ENCODE peak calls at places on chromosomes 4 and X, in nine cellular contexts. One of them, this sample, is unnamed.

GRCh38 chr4:1204828-1205591 is 32.6 kb upstream of the SPON2 start:
- DNase-seq in GM19239: no peak
- DNase-seq in astrocyte of the spinal cord: no peak
- DNase-seq in NCI-H146: no peak
- DNase-seq in CD4-positive, alpha-beta memory T cell: no peak
- DNase-seq in ELF-1: no peak
- DNase-seq in Caki2: no peak
- DNase-seq in LoVo: no peak
- DNase-seq in AG09319: no peak
- DNase-seq in this sample: peak; percentile 44

GRCh38 chr4:183140911-183141320 is 41.9 kb downstream of the WWC2 start:
- DNase-seq in astrocyte of the spinal cord: peak; percentile 87
- DNase-seq in AG09319: peak; percentile 8
- DNase-seq in NCI-H146: no peak
- DNase-seq in GM19239: no peak
- DNase-seq in ELF-1: no peak
- DNase-seq in CD4-positive, alpha-beta memory T cell: no peak
- DNase-seq in LoVo: no peak
- DNase-seq in Caki2: no peak
- DNase-seq in this sample: no peak

GRCh38 chr4:151344948-151345347 is 19.5 kb upstream of the SH3D19 start:
- DNase-seq in CD4-positive, alpha-beta memory T cell: no peak
- DNase-seq in NCI-H146: no peak
- DNase-seq in AG09319: no peak
- DNase-seq in astrocyte of the spinal cord: no peak
- DNase-seq in LoVo: no peak
- DNase-seq in Caki2: no peak
- DNase-seq in GM19239: no peak
- DNase-seq in ELF-1: no peak
- DNase-seq in this sample: no peak

GRCh38 chrX:2679534-2680485 is 11.3 kb upstream of the CD99 start:
- DNase-seq in Caki2: no peak
- DNase-seq in CD4-positive, alpha-beta memory T cell: no peak
- DNase-seq in ELF-1: no peak
- DNase-seq in NCI-H146: no peak
- DNase-seq in GM19239: no peak
- DNase-seq in LoVo: no peak
- DNase-seq in astrocyte of the spinal cord: peak; percentile 67
- DNase-seq in AG09319: no peak
- DNase-seq in this sample: no peak

GRCh38 chr4:142316913-142317312 is 529.2 kb downstream of the INPP4B start:
- DNase-seq in ELF-1: no peak
- DNase-seq in CD4-positive, alpha-beta memory T cell: no peak
- DNase-seq in Caki2: no peak
- DNase-seq in NCI-H146: no peak
- DNase-seq in AG09319: no peak
- DNase-seq in astrocyte of the spinal cord: no peak
- DNase-seq in LoVo: no peak
- DNase-seq in GM19239: no peak
- DNase-seq in this sample: no peak

GRCh38 chr4:183602444-183603102 is 56.4 kb downstream of the RWDD4 start:
- DNase-seq in CD4-positive, alpha-beta memory T cell: no peak
- DNase-seq in NCI-H146: no peak
- DNase-seq in Caki2: no peak
- DNase-seq in AG09319: no peak
- DNase-seq in GM19239: no peak
- DNase-seq in ELF-1: peak; percentile 53
- DNase-seq in astrocyte of the spinal cord: no peak
- DNase-seq in LoVo: no peak
- DNase-seq in this sample: no peak

GRCh38 chr4:76198411-76199237 is 15.0 kb downstream of the SCARB2 start:
- DNase-seq in CD4-positive, alpha-beta memory T cell: no peak
- DNase-seq in AG09319: peak; percentile 42
- DNase-seq in astrocyte of the spinal cord: peak; percentile 89
- DNase-seq in NCI-H146: peak; percentile 80
- DNase-seq in LoVo: peak; percentile 38
- DNase-seq in ELF-1: no peak
- DNase-seq in GM19239: no peak
- DNase-seq in Caki2: peak; percentile 56
- DNase-seq in this sample: peak; percentile 53

GRCh38 chrX:77597090-77597489 is 149.9 kb downstream of the FGF16 start:
- DNase-seq in LoVo: no peak
- DNase-seq in ELF-1: no peak
- DNase-seq in astrocyte of the spinal cord: peak; percentile 34
- DNase-seq in GM19239: no peak
- DNase-seq in AG09319: no peak
- DNase-seq in Caki2: peak; percentile 12
- DNase-seq in CD4-positive, alpha-beta memory T cell: no peak
- DNase-seq in NCI-H146: no peak
- DNase-seq in this sample: no peak

GRCh38 chr4:52869196-52869595 is 7.1 kb downstream of the RASL11B start:
- DNase-seq in GM19239: no peak
- DNase-seq in LoVo: no peak
- DNase-seq in CD4-positive, alpha-beta memory T cell: no peak
- DNase-seq in ELF-1: peak; percentile 71
- DNase-seq in astrocyte of the spinal cord: peak; percentile 13
- DNase-seq in NCI-H146: no peak
- DNase-seq in Caki2: no peak
- DNase-seq in AG09319: peak; percentile 55
- DNase-seq in this sample: peak; percentile 83

GRCh38 chrX:35442421-35442820 is 355.7 kb upstream of the MAGEB16 start:
- DNase-seq in GM19239: no peak
- DNase-seq in CD4-positive, alpha-beta memory T cell: no peak
- DNase-seq in Caki2: no peak
- DNase-seq in AG09319: no peak
- DNase-seq in LoVo: no peak
- DNase-seq in astrocyte of the spinal cord: no peak
- DNase-seq in ELF-1: no peak
- DNase-seq in NCI-H146: no peak
- DNase-seq in this sample: no peak

GRCh38 chrX:103791233-103791632 is 14.6 kb downstream of the PLP1 start:
- DNase-seq in ELF-1: no peak
- DNase-seq in LoVo: no peak
- DNase-seq in CD4-positive, alpha-beta memory T cell: no peak
- DNase-seq in NCI-H146: peak; percentile 85
- DNase-seq in AG09319: no peak
- DNase-seq in GM19239: no peak
- DNase-seq in astrocyte of the spinal cord: no peak
- DNase-seq in Caki2: no peak
- DNase-seq in this sample: no peak

GRCh38 chrX:104566921-104567501 is 1.0 kb downstream of the IL1RAPL2 start:
- DNase-seq in ELF-1: peak; percentile 16
- DNase-seq in CD4-positive, alpha-beta memory T cell: no peak
- DNase-seq in LoVo: no peak
- DNase-seq in Caki2: no peak
- DNase-seq in AG09319: no peak
- DNase-seq in GM19239: no peak
- DNase-seq in astrocyte of the spinal cord: no peak
- DNase-seq in NCI-H146: no peak
- DNase-seq in this sample: no peak

GRCh38 chr4:138235419-138235952 is 6.7 kb downstream of the SLC7A11 start:
- DNase-seq in AG09319: peak; percentile 92
- DNase-seq in CD4-positive, alpha-beta memory T cell: no peak
- DNase-seq in NCI-H146: no peak
- DNase-seq in LoVo: peak; percentile 70
- DNase-seq in astrocyte of the spinal cord: peak; percentile 84
- DNase-seq in GM19239: no peak
- DNase-seq in ELF-1: no peak
- DNase-seq in Caki2: peak; percentile 87
- DNase-seq in this sample: no peak

GRCh38 chr4:48799157-48799556 is 19.1 kb upstream of the FRYL start:
- DNase-seq in Caki2: no peak
- DNase-seq in CD4-positive, alpha-beta memory T cell: no peak
- DNase-seq in GM19239: no peak
- DNase-seq in ELF-1: peak; percentile 29
- DNase-seq in astrocyte of the spinal cord: no peak
- DNase-seq in NCI-H146: no peak
- DNase-seq in LoVo: no peak
- DNase-seq in AG09319: no peak
- DNase-seq in this sample: no peak

GRCh38 chr4:85677286-85677685 is 202.3 kb downstream of the ARHGAP24 start:
- DNase-seq in astrocyte of the spinal cord: no peak
- DNase-seq in ELF-1: no peak
- DNase-seq in LoVo: no peak
- DNase-seq in GM19239: no peak
- DNase-seq in NCI-H146: no peak
- DNase-seq in CD4-positive, alpha-beta memory T cell: no peak
- DNase-seq in AG09319: no peak
- DNase-seq in Caki2: no peak
- DNase-seq in this sample: no peak

GRCh38 chrX:143634373-143634685 is 1.6 kb downstream of the SLITRK4 start:
- DNase-seq in CD4-positive, alpha-beta memory T cell: no peak
- DNase-seq in astrocyte of the spinal cord: no peak
- DNase-seq in AG09319: no peak
- DNase-seq in ELF-1: no peak
- DNase-seq in NCI-H146: peak; percentile 3
- DNase-seq in LoVo: no peak
- DNase-seq in GM19239: no peak
- DNase-seq in Caki2: no peak
- DNase-seq in this sample: no peak

GRCh38 chr4:124334119-124334518 is 378.4 kb downstream of the ANKRD50 start:
- DNase-seq in GM19239: no peak
- DNase-seq in NCI-H146: peak; percentile 1
- DNase-seq in CD4-positive, alpha-beta memory T cell: no peak
- DNase-seq in ELF-1: no peak
- DNase-seq in LoVo: peak; percentile 66
- DNase-seq in Caki2: peak; percentile 44
- DNase-seq in AG09319: peak; percentile 58
- DNase-seq in astrocyte of the spinal cord: peak; percentile 90
- DNase-seq in this sample: no peak

GRCh38 chr4:16123356-16124084 is 39.7 kb upstream of the PROM1 start:
- DNase-seq in astrocyte of the spinal cord: no peak
- DNase-seq in GM19239: no peak
- DNase-seq in ELF-1: no peak
- DNase-seq in AG09319: no peak
- DNase-seq in Caki2: no peak
- DNase-seq in CD4-positive, alpha-beta memory T cell: no peak
- DNase-seq in LoVo: no peak
- DNase-seq in NCI-H146: peak; percentile 100
- DNase-seq in this sample: no peak

GRCh38 chr4:149248191-149248590 is 567.5 kb downstream of the IQCM start:
- DNase-seq in Caki2: no peak
- DNase-seq in ELF-1: no peak
- DNase-seq in AG09319: no peak
- DNase-seq in NCI-H146: no peak
- DNase-seq in LoVo: no peak
- DNase-seq in CD4-positive, alpha-beta memory T cell: no peak
- DNase-seq in GM19239: no peak
- DNase-seq in astrocyte of the spinal cord: no peak
- DNase-seq in this sample: no peak

This sample was measured in left ventricle myocardium superior.